ENCODE peak calls at places on chromosomes 11 and 22, in five cellular contexts. One of them, this sample, is unnamed.

GRCh38 chr11:22273781-22274180 is 64.4 kb upstream of the SLC17A6 start:
- DNase-seq in HCT116: no peak
- DNase-seq in suprapubic skin: no peak
- DNase-seq in A549: no peak
- DNase-seq in heart left ventricle: no peak
- DNase-seq in this sample: no peak

GRCh38 chr11:70671083-70671482 is 272.8 kb downstream of the CTTN start:
- DNase-seq in A549: no peak
- DNase-seq in heart left ventricle: no peak
- DNase-seq in suprapubic skin: no peak
- DNase-seq in HCT116: no peak
- DNase-seq in this sample: no peak

GRCh38 chr22:40463017-40463631 is 92.7 kb downstream of the SGSM3 start:
- DNase-seq in A549: no peak
- DNase-seq in HCT116: no peak
- DNase-seq in heart left ventricle: no peak
- DNase-seq in suprapubic skin: no peak
- DNase-seq in this sample: no peak

GRCh38 chr11:63560506-63561179 is 2.5 kb downstream of the PLAAT2 start:
- DNase-seq in HCT116: no peak
- DNase-seq in heart left ventricle: peak; percentile 53
- DNase-seq in suprapubic skin: no peak
- DNase-seq in A549: no peak
- DNase-seq in this sample: no peak

GRCh38 chr22:38886333-38886732 is 14.3 kb upstream of the CBX6 start:
- DNase-seq in HCT116: no peak
- DNase-seq in heart left ventricle: no peak
- DNase-seq in A549: no peak
- DNase-seq in suprapubic skin: no peak
- DNase-seq in this sample: no peak

GRCh38 chr11:88377151-88377550 is 39.6 kb upstream of the CTSC start:
- DNase-seq in suprapubic skin: no peak
- DNase-seq in HCT116: no peak
- DNase-seq in A549: no peak
- DNase-seq in heart left ventricle: no peak
- DNase-seq in this sample: no peak

GRCh38 chr11:12680246-12680939 is 6.2 kb downstream of the TEAD1 start:
- DNase-seq in heart left ventricle: peak; percentile 89
- DNase-seq in A549: no peak
- DNase-seq in suprapubic skin: peak; percentile 91
- DNase-seq in HCT116: no peak
- DNase-seq in this sample: peak; percentile 27

GRCh38 chr11:12889243-12889642 is 119.9 kb upstream of the RASSF10 start:
- DNase-seq in A549: no peak
- DNase-seq in heart left ventricle: peak; percentile 43
- DNase-seq in suprapubic skin: no peak
- DNase-seq in HCT116: no peak
- DNase-seq in this sample: no peak

GRCh38 chr11:17351510-17352176 is at the start of gene NCR3LG1:
- DNase-seq in A549: peak; percentile 38
- DNase-seq in suprapubic skin: peak; percentile 78
- DNase-seq in heart left ventricle: peak; percentile 63
- DNase-seq in HCT116: no peak
- DNase-seq in this sample: no peak

GRCh38 chr11:91913407-91913806 is 311.2 kb upstream of the FAT3 start:
- DNase-seq in HCT116: no peak
- DNase-seq in suprapubic skin: no peak
- DNase-seq in heart left ventricle: no peak
- DNase-seq in A549: no peak
- DNase-seq in this sample: no peak

GRCh38 chr11:130451261-130452019 is 3.0 kb downstream of the ADAMTS15 start:
- DNase-seq in HCT116: no peak
- DNase-seq in A549: no peak
- DNase-seq in heart left ventricle: peak; percentile 84
- DNase-seq in suprapubic skin: no peak
- DNase-seq in this sample: no peak

GRCh38 chr11:29129850-29130249 is 887.0 kb downstream of the KCNA4 start:
- DNase-seq in suprapubic skin: no peak
- DNase-seq in heart left ventricle: no peak
- DNase-seq in HCT116: no peak
- DNase-seq in A549: no peak
- DNase-seq in this sample: no peak

GRCh38 chr11:72009156-72009555 is 10.4 kb downstream of the IL18BP start:
- DNase-seq in heart left ventricle: no peak
- DNase-seq in HCT116: no peak
- DNase-seq in A549: no peak
- DNase-seq in suprapubic skin: no peak
- DNase-seq in this sample: no peak

GRCh38 chr11:7579226-7579825 is 65.5 kb downstream of the PPFIBP2 start:
- DNase-seq in HCT116: no peak
- DNase-seq in suprapubic skin: no peak
- DNase-seq in A549: no peak
- DNase-seq in heart left ventricle: no peak
- DNase-seq in this sample: no peak

GRCh38 chr11:83449338-83449913 is 163.3 kb upstream of the CCDC90B start:
- DNase-seq in A549: no peak
- DNase-seq in HCT116: no peak
- DNase-seq in suprapubic skin: no peak
- DNase-seq in heart left ventricle: no peak
- DNase-seq in this sample: no peak

GRCh38 chr11:108997826-108998225 is 333.0 kb downstream of the DDX10 start:
- DNase-seq in HCT116: no peak
- DNase-seq in suprapubic skin: no peak
- DNase-seq in heart left ventricle: no peak
- DNase-seq in A549: no peak
- DNase-seq in this sample: no peak

GRCh38 chr11:17256512-17256911 is 20.0 kb upstream of the NUCB2 start:
- DNase-seq in HCT116: no peak
- DNase-seq in suprapubic skin: no peak
- DNase-seq in A549: no peak
- DNase-seq in heart left ventricle: no peak
- DNase-seq in this sample: no peak

GRCh38 chr22:28989484-28989883 is 72.1 kb downstream of the C22orf31 start:
- DNase-seq in suprapubic skin: no peak
- DNase-seq in heart left ventricle: no peak
- DNase-seq in HCT116: no peak
- DNase-seq in A549: no peak
- DNase-seq in this sample: no peak

GRCh38 chr11:44443836-44444769 is 121.4 kb upstream of the CD82 start:
- DNase-seq in suprapubic skin: peak; percentile 33
- DNase-seq in HCT116: no peak
- DNase-seq in A549: no peak
- DNase-seq in heart left ventricle: no peak
- DNase-seq in this sample: no peak

GRCh38 chr11:83147895-83148294 is 9.0 kb upstream of the PCF11 start:
- DNase-seq in A549: no peak
- DNase-seq in HCT116: no peak
- DNase-seq in suprapubic skin: no peak
- DNase-seq in heart left ventricle: no peak
- DNase-seq in this sample: no peak

GRCh38 chr22:37991738-37992442 is 7.5 kb upstream of the SOX10 start:
- DNase-seq in HCT116: no peak
- DNase-seq in heart left ventricle: no peak
- DNase-seq in A549: no peak
- DNase-seq in suprapubic skin: no peak
- DNase-seq in this sample: no peak

GRCh38 chr11:132941761-132942160 is 590.5 kb downstream of the OPCML start:
- DNase-seq in suprapubic skin: no peak
- DNase-seq in heart left ventricle: no peak
- DNase-seq in HCT116: no peak
- DNase-seq in A549: no peak
- DNase-seq in this sample: no peak

GRCh38 chr11:132942611-132943324 is 589.5 kb downstream of the OPCML start:
- DNase-seq in A549: no peak
- DNase-seq in suprapubic skin: no peak
- DNase-seq in heart left ventricle: no peak
- DNase-seq in HCT116: no peak
- DNase-seq in this sample: no peak

GRCh38 chr11:132944557-132944920 is 587.8 kb downstream of the OPCML start:
- DNase-seq in HCT116: no peak
- DNase-seq in suprapubic skin: no peak
- DNase-seq in heart left ventricle: no peak
- DNase-seq in A549: no peak
- DNase-seq in this sample: no peak

GRCh38 chr11:132943737-132944556 is 588.4 kb downstream of the OPCML start:
- DNase-seq in HCT116: no peak
- DNase-seq in suprapubic skin: no peak
- DNase-seq in A549: no peak
- DNase-seq in heart left ventricle: no peak
- DNase-seq in this sample: no peak

GRCh38 chr11:132943325-132943736 is 589.0 kb downstream of the OPCML start:
- DNase-seq in HCT116: no peak
- DNase-seq in suprapubic skin: no peak
- DNase-seq in heart left ventricle: no peak
- DNase-seq in A549: no peak
- DNase-seq in this sample: no peak
- H3K4me3 ChIP-seq in HCT116: no peak overlapping the region
- H3K4me3 ChIP-seq in suprapubic skin: peak overlapping the region; percentile 42
- H3K4me3 ChIP-seq in heart left ventricle: peak overlapping the region; percentile 47
- H3K4me3 ChIP-seq in A549: no peak overlapping the region
- H3K4me3 ChIP-seq in this sample: no peak overlapping the region

GRCh38 chr11:45847908-45848316 is 637 bp downstream of the CRY2 start:
- DNase-seq in HCT116: no peak
- DNase-seq in heart left ventricle: peak; percentile 65
- DNase-seq in A549: peak; percentile 56
- DNase-seq in suprapubic skin: peak; percentile 88
- DNase-seq in this sample: no peak

GRCh38 chr11:45846974-45847907 is at the start of gene CRY2:
- DNase-seq in heart left ventricle: peak; percentile 99
- DNase-seq in A549: peak; percentile 90
- DNase-seq in HCT116: peak; percentile 94
- DNase-seq in suprapubic skin: peak; percentile 100
- DNase-seq in this sample: peak; percentile 97

GRCh38 chr11:45848654-45849081 is 1.4 kb downstream of the CRY2 start:
- DNase-seq in HCT116: no peak
- DNase-seq in heart left ventricle: no peak
- DNase-seq in A549: no peak
- DNase-seq in suprapubic skin: no peak
- DNase-seq in this sample: no peak

GRCh38 chr11:45844822-45845573 is 2.3 kb upstream of the CRY2 start:
- DNase-seq in A549: no peak
- DNase-seq in suprapubic skin: no peak
- DNase-seq in heart left ventricle: no peak
- DNase-seq in HCT116: no peak
- DNase-seq in this sample: no peak

GRCh38 chr11:45846174-45846675 is 1.1 kb upstream of the CRY2 start:
- DNase-seq in A549: no peak
- DNase-seq in HCT116: no peak
- DNase-seq in heart left ventricle: no peak
- DNase-seq in suprapubic skin: no peak
- DNase-seq in this sample: no peak
- H3K27ac ChIP-seq in A549: no peak overlapping the region
- H3K27ac ChIP-seq in HCT116: no peak overlapping the region
- H3K27ac ChIP-seq in heart left ventricle: peak overlapping the region; percentile 98
- H3K27ac ChIP-seq in suprapubic skin: peak overlapping the region; percentile 99
- H3K27ac ChIP-seq in this sample: peak overlapping the region; percentile 95

GRCh38 chr11:111565111-111565720 is 24.7 kb downstream of the LAYN start:
- DNase-seq in A549: peak; percentile 43
- DNase-seq in suprapubic skin: peak; percentile 73
- DNase-seq in HCT116: peak; percentile 63
- DNase-seq in heart left ventricle: peak; percentile 48
- DNase-seq in this sample: no peak
- TF ChIP-seq POLR2A in A549: no peak
- TF ChIP-seq POLR2A in suprapubic skin: no peak
- TF ChIP-seq POLR2A in HCT116: no peak
- TF ChIP-seq POLR2A in heart left ventricle: no peak
- TF ChIP-seq POLR2A in this sample: no peak

GRCh38 chr11:68653486-68654430 is 30.6 kb upstream of the GAL start:
- DNase-seq in suprapubic skin: no peak
- DNase-seq in A549: no peak
- DNase-seq in HCT116: no peak
- DNase-seq in heart left ventricle: no peak
- DNase-seq in this sample: no peak
- H3K4me3 ChIP-seq in suprapubic skin: no peak overlapping the region
- H3K4me3 ChIP-seq in A549: no peak overlapping the region
- H3K4me3 ChIP-seq in HCT116: no peak overlapping the region
- H3K4me3 ChIP-seq in heart left ventricle: no peak overlapping the region
- H3K4me3 ChIP-seq in this sample: no peak overlapping the region

DNA sequence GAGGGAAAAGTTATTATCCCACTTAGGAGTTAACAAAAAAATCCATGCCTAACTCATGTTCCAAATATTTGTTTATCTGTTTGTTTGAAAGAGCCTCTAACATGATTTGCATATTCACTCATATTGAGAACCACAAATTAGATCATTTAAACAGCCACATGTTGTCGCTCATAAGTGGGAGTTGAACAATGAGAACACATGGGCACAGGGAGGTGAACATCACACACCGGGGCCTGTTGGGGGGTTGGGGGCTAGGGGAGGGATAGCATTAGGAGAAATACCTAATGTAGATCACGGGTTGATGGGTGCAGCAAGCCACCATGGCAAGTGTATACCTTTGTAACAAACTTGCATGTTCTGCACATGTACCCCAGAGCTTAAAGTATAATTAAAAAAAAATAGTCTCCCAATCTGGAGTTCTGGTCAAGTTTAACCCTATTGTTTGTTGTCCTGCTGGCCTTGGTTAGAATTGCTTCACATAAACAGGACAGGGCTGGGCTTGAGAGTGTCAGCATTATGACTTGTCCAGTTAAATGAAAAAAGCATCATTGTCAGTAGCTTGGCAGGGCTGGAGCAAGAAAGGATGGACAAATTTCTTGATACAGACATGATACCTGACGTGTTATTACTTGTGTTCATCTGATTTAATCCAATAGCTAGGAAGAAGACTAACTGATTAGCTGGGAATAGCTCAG is 57.8 kb upstream of the PSMA1 start:
- DNase-seq in HCT116: no peak
- DNase-seq in heart left ventricle: no peak
- DNase-seq in suprapubic skin: no peak
- DNase-seq in A549: no peak
- DNase-seq in this sample: no peak
- H3K27ac ChIP-seq in HCT116: no peak overlapping the region
- H3K27ac ChIP-seq in heart left ventricle: no peak overlapping the region
- H3K27ac ChIP-seq in suprapubic skin: no peak overlapping the region
- H3K27ac ChIP-seq in A549: no peak overlapping the region
- H3K27ac ChIP-seq in this sample: peak overlapping the region; percentile 18